ENCODE peak calls at places on chromosomes 5 and 9, in five cellular contexts. One of them, this sample, is unnamed.

GRCh38 chr5:179733764-179734126 is 1.1 kb downstream of the MAML1 start:
- DNase-seq in CD8-positive, alpha-beta T cell: no peak
- DNase-seq in astrocyte of the cerebellum: peak
- DNase-seq in A549: no peak
- DNase-seq in gastrocnemius medialis: no peak
- DNase-seq in this sample: no peak

GRCh38 chr5:115813719-115814118 is 2.7 kb downstream of the CDO1 start:
- DNase-seq in A549: no peak
- DNase-seq in astrocyte of the cerebellum: no peak
- DNase-seq in CD8-positive, alpha-beta T cell: no peak
- DNase-seq in gastrocnemius medialis: no peak
- DNase-seq in this sample: no peak

GRCh38 chr5:95969646-95970358 is 8.2 kb upstream of the ELL2 start:
- DNase-seq in CD8-positive, alpha-beta T cell: no peak
- DNase-seq in gastrocnemius medialis: no peak
- DNase-seq in astrocyte of the cerebellum: no peak
- DNase-seq in A549: no peak
- DNase-seq in this sample: no peak

GRCh38 chr9:136196465-136197371 is 8.2 kb downstream of the LHX3 start:
- DNase-seq in CD8-positive, alpha-beta T cell: no peak
- DNase-seq in astrocyte of the cerebellum: no peak
- DNase-seq in gastrocnemius medialis: no peak
- DNase-seq in A549: no peak
- DNase-seq in this sample: no peak

GRCh38 chr5:42756630-42757601 is at the start of gene CCDC152:
- DNase-seq in CD8-positive, alpha-beta T cell: peak
- DNase-seq in A549: no peak
- DNase-seq in astrocyte of the cerebellum: peak
- DNase-seq in gastrocnemius medialis: no peak
- DNase-seq in this sample: no peak

GRCh38 chr5:93886917-93887361 is 145.5 kb upstream of the POU5F2 start:
- DNase-seq in A549: no peak
- DNase-seq in astrocyte of the cerebellum: no peak
- DNase-seq in gastrocnemius medialis: no peak
- DNase-seq in CD8-positive, alpha-beta T cell: no peak
- DNase-seq in this sample: no peak

GRCh38 chr5:104189909-104190308 is 627.3 kb upstream of the NUDT12 start:
- DNase-seq in A549: no peak
- DNase-seq in gastrocnemius medialis: no peak
- DNase-seq in CD8-positive, alpha-beta T cell: no peak
- DNase-seq in astrocyte of the cerebellum: peak
- DNase-seq in this sample: peak

GRCh38 chr9:104766025-104766424 is 2.1 kb downstream of the NIPSNAP3B start:
- DNase-seq in CD8-positive, alpha-beta T cell: no peak
- DNase-seq in gastrocnemius medialis: no peak
- DNase-seq in astrocyte of the cerebellum: no peak
- DNase-seq in A549: no peak
- DNase-seq in this sample: no peak

GRCh38 chr9:131410051-131410491 is 16.2 kb downstream of the PRRC2B start:
- DNase-seq in astrocyte of the cerebellum: no peak
- DNase-seq in CD8-positive, alpha-beta T cell: peak
- DNase-seq in gastrocnemius medialis: no peak
- DNase-seq in A549: no peak
- DNase-seq in this sample: no peak

GRCh38 chr9:95097279-95097678 is 220.2 kb downstream of the FANCC start:
- DNase-seq in A549: no peak
- DNase-seq in gastrocnemius medialis: no peak
- DNase-seq in CD8-positive, alpha-beta T cell: no peak
- DNase-seq in astrocyte of the cerebellum: no peak
- DNase-seq in this sample: no peak

GRCh38 chr5:1776831-1777230 is 22.8 kb downstream of the MRPL36 start:
- DNase-seq in CD8-positive, alpha-beta T cell: no peak
- DNase-seq in astrocyte of the cerebellum: no peak
- DNase-seq in gastrocnemius medialis: no peak
- DNase-seq in A549: no peak
- DNase-seq in this sample: no peak

GRCh38 chr9:91847576-91847975 is 102.5 kb downstream of the ROR2 start:
- DNase-seq in astrocyte of the cerebellum: no peak
- DNase-seq in CD8-positive, alpha-beta T cell: no peak
- DNase-seq in A549: no peak
- DNase-seq in gastrocnemius medialis: no peak
- DNase-seq in this sample: no peak

GRCh38 chr9:127562841-127563523 is 49.1 kb upstream of the STXBP1 start:
- DNase-seq in astrocyte of the cerebellum: no peak
- DNase-seq in A549: peak
- DNase-seq in CD8-positive, alpha-beta T cell: no peak
- DNase-seq in gastrocnemius medialis: no peak
- DNase-seq in this sample: no peak

GRCh38 chr5:116671211-116671736 is 96.7 kb upstream of the SEMA6A start:
- DNase-seq in astrocyte of the cerebellum: no peak
- DNase-seq in A549: no peak
- DNase-seq in gastrocnemius medialis: no peak
- DNase-seq in CD8-positive, alpha-beta T cell: no peak
- DNase-seq in this sample: no peak

GRCh38 chr9:133452562-133452961 is 7.2 kb upstream of the CACFD1 start:
- DNase-seq in astrocyte of the cerebellum: no peak
- DNase-seq in A549: no peak
- DNase-seq in gastrocnemius medialis: no peak
- DNase-seq in CD8-positive, alpha-beta T cell: no peak
- DNase-seq in this sample: no peak
- TF ChIP-seq CTCF in astrocyte of the cerebellum: no peak
- TF ChIP-seq CTCF in A549: no peak
- TF ChIP-seq CTCF in gastrocnemius medialis: no peak
- TF ChIP-seq CTCF in CD8-positive, alpha-beta T cell: no peak
- TF ChIP-seq CTCF in this sample: no peak

DNA sequence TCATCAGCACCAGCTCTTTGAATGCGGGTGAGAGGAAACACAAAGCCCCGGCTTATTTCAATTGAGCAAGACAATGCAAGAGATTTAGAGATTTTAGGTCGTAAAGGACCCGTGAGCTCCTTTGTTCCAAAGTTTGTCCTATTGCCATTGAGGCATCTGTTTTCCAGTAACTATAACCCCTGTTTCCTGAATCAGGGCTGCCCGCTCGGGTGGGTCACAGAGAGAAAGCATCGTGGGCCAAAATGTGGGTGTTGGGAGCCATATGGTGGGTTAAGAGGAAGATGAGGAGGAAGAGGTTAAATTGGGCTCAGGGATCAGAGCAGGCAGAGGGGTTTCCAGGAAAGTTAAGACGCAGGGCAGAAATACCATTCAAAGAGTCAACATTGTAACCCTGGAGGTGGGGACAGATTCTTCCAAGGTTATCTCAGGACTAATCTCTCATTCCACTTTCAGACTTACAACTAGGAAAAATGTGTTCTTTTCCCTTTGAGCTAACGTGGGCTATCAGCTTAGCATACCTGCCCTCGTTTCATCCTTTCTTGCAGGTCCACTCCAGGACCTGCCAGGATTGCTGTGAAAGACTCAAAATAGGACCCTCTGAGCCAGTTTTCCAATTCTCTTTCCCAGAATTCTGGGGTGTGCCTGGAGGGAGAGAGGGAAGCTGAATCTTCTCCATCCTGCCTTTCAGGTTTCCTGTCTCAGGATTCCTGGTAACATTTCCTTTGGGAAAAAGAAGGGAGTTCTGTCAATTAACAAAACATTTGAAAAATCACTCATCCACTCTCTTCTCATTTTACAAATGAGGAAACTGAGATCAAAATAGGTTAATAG is 95.5 kb upstream of the TAF11L2 start:
- DNase-seq in gastrocnemius medialis: no peak
- DNase-seq in CD8-positive, alpha-beta T cell: no peak
- DNase-seq in astrocyte of the cerebellum: no peak
- DNase-seq in A549: no peak
- DNase-seq in this sample: no peak
- H3K4me3 ChIP-seq in gastrocnemius medialis: no peak
- H3K4me3 ChIP-seq in CD8-positive, alpha-beta T cell: no peak
- H3K4me3 ChIP-seq in astrocyte of the cerebellum: no peak
- H3K4me3 ChIP-seq in A549: no peak
- H3K4me3 ChIP-seq in this sample: no peak

GRCh38 chr9:8727191-8727590 is 927.6 kb upstream of the DMAC1 start:
- DNase-seq in A549: no peak
- DNase-seq in gastrocnemius medialis: no peak
- DNase-seq in CD8-positive, alpha-beta T cell: no peak
- DNase-seq in astrocyte of the cerebellum: no peak
- DNase-seq in this sample: no peak
- TF ChIP-seq CTCF in A549: no peak
- TF ChIP-seq CTCF in gastrocnemius medialis: no peak
- TF ChIP-seq CTCF in CD8-positive, alpha-beta T cell: no peak
- TF ChIP-seq CTCF in astrocyte of the cerebellum: no peak
- TF ChIP-seq CTCF in this sample: no peak

GRCh38 chr5:3598236-3598635 is 2.6 kb downstream of the IRX1 start:
- DNase-seq in CD8-positive, alpha-beta T cell: no peak
- DNase-seq in gastrocnemius medialis: no peak
- DNase-seq in A549: no peak
- DNase-seq in astrocyte of the cerebellum: no peak
- DNase-seq in this sample: no peak

GRCh38 chr5:3601060-3601710 is 5.6 kb downstream of the IRX1 start:
- DNase-seq in CD8-positive, alpha-beta T cell: no peak
- DNase-seq in gastrocnemius medialis: no peak
- DNase-seq in astrocyte of the cerebellum: no peak
- DNase-seq in A549: no peak
- DNase-seq in this sample: no peak

GRCh38 chr5:3598725-3599282 is 3.2 kb downstream of the IRX1 start:
- DNase-seq in CD8-positive, alpha-beta T cell: no peak
- DNase-seq in gastrocnemius medialis: no peak
- DNase-seq in astrocyte of the cerebellum: no peak
- DNase-seq in A549: no peak
- DNase-seq in this sample: no peak

GRCh38 chr5:3600106-3600997 is 4.7 kb downstream of the IRX1 start:
- DNase-seq in CD8-positive, alpha-beta T cell: no peak
- DNase-seq in astrocyte of the cerebellum: no peak
- DNase-seq in gastrocnemius medialis: no peak
- DNase-seq in A549: no peak
- DNase-seq in this sample: no peak

GRCh38 chr5:3599283-3600105 is 3.9 kb downstream of the IRX1 start:
- DNase-seq in astrocyte of the cerebellum: no peak
- DNase-seq in A549: no peak
- DNase-seq in gastrocnemius medialis: no peak
- DNase-seq in CD8-positive, alpha-beta T cell: no peak
- DNase-seq in this sample: no peak
- H3K4me3 ChIP-seq in astrocyte of the cerebellum: peak
- H3K4me3 ChIP-seq in A549: no peak
- H3K4me3 ChIP-seq in gastrocnemius medialis: no peak
- H3K4me3 ChIP-seq in CD8-positive, alpha-beta T cell: no peak
- H3K4me3 ChIP-seq in this sample: peak

DNA sequence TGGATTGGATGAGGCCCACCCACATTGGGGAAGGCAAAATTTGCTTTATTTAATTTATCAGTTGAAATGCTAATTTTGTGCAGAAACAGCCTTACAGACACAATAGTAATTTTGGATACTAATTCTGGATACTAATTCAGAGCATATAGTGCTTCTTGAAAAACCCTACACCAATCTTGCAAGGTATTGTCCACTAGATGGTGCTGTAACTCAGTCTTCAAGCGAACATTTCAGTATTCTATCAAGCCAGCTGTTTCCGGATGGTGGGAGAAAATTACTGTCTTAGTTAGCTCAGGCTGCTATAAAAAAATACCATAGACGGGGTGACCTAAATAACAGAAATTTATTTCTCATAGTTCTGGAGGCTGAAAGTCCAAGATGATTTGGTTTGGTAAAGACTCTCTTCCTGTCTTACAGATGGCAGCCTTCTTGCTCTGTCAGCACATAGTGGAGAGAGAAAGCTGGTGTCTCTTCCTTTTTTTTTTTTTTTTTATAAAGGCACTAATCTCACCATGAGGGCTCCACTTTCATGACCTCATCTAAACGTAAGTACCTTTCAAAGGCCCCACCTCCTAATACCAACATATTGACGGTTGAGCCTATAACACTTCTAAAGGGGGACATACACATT is 1306.5 kb upstream of the CDH9 start:
- DNase-seq in astrocyte of the cerebellum: peak
- DNase-seq in gastrocnemius medialis: no peak
- DNase-seq in CD8-positive, alpha-beta T cell: no peak
- DNase-seq in A549: no peak
- DNase-seq in this sample: no peak
- TF ChIP-seq CTCF in astrocyte of the cerebellum: peak
- TF ChIP-seq CTCF in gastrocnemius medialis: no peak
- TF ChIP-seq CTCF in CD8-positive, alpha-beta T cell: no peak
- TF ChIP-seq CTCF in A549: peak
- TF ChIP-seq CTCF in this sample: no peak

GRCh38 chr9:77883133-77883532 is 148.5 kb downstream of the GNAQ start:
- DNase-seq in gastrocnemius medialis: no peak
- DNase-seq in A549: no peak
- DNase-seq in astrocyte of the cerebellum: no peak
- DNase-seq in CD8-positive, alpha-beta T cell: no peak
- DNase-seq in this sample: no peak

GRCh38 chr9:77883846-77884771 is 147.5 kb downstream of the GNAQ start:
- DNase-seq in astrocyte of the cerebellum: peak
- DNase-seq in A549: no peak
- DNase-seq in CD8-positive, alpha-beta T cell: no peak
- DNase-seq in gastrocnemius medialis: no peak
- DNase-seq in this sample: no peak

GRCh38 chr9:77887660-77888059 is 144.0 kb downstream of the GNAQ start:
- DNase-seq in gastrocnemius medialis: no peak
- DNase-seq in astrocyte of the cerebellum: no peak
- DNase-seq in A549: no peak
- DNase-seq in CD8-positive, alpha-beta T cell: no peak
- DNase-seq in this sample: no peak

GRCh38 chr9:77882294-77882693 is 149.3 kb downstream of the GNAQ start:
- DNase-seq in A549: no peak
- DNase-seq in gastrocnemius medialis: no peak
- DNase-seq in astrocyte of the cerebellum: no peak
- DNase-seq in CD8-positive, alpha-beta T cell: no peak
- DNase-seq in this sample: no peak

GRCh38 chr9:77885104-77885672 is 146.4 kb downstream of the GNAQ start:
- DNase-seq in gastrocnemius medialis: no peak
- DNase-seq in A549: no peak
- DNase-seq in astrocyte of the cerebellum: no peak
- DNase-seq in CD8-positive, alpha-beta T cell: no peak
- DNase-seq in this sample: no peak
- H3K4me3 ChIP-seq in gastrocnemius medialis: no peak
- H3K4me3 ChIP-seq in A549: no peak
- H3K4me3 ChIP-seq in astrocyte of the cerebellum: no peak
- H3K4me3 ChIP-seq in CD8-positive, alpha-beta T cell: no peak
- H3K4me3 ChIP-seq in this sample: no peak